ENCODE peak calls at places on chromosomes 12 and 14, in ten cellular contexts. One of them, this sample, is unnamed.

GRCh38 chr12:106114084-106115068 is 24.4 kb downstream of the NUAK1 start:
- DNase-seq in iPS DF 6.9: no peak
- DNase-seq in choroid plexus epithelial cell: no peak
- DNase-seq in PC-3: peak
- DNase-seq in A549: no peak
- DNase-seq in T-helper 9 cell: no peak
- DNase-seq in NCI-H1417: no peak
- DNase-seq in type B pancreatic cell: no peak
- DNase-seq in CD4-positive, CD25-positive, alpha-beta regulatory T cell: no peak
- DNase-seq in AG08395: peak
- DNase-seq in this sample: no peak

GRCh38 chr14:100715803-100716202 is 10.9 kb upstream of the DLK1 start:
- DNase-seq in iPS DF 6.9: no peak
- DNase-seq in choroid plexus epithelial cell: no peak
- DNase-seq in PC-3: peak
- DNase-seq in A549: no peak
- DNase-seq in T-helper 9 cell: no peak
- DNase-seq in NCI-H1417: no peak
- DNase-seq in type B pancreatic cell: no peak
- DNase-seq in CD4-positive, CD25-positive, alpha-beta regulatory T cell: no peak
- DNase-seq in AG08395: no peak
- DNase-seq in this sample: no peak

GRCh38 chr12:2963760-2964292 is 4.6 kb downstream of the TEAD4 start:
- DNase-seq in iPS DF 6.9: no peak
- DNase-seq in choroid plexus epithelial cell: peak
- DNase-seq in PC-3: no peak
- DNase-seq in A549: no peak
- DNase-seq in T-helper 9 cell: no peak
- DNase-seq in NCI-H1417: no peak
- DNase-seq in type B pancreatic cell: no peak
- DNase-seq in CD4-positive, CD25-positive, alpha-beta regulatory T cell: no peak
- DNase-seq in AG08395: no peak
- DNase-seq in this sample: peak

GRCh38 chr14:91509878-91510170 is 286 bp downstream of the PPP4R3A start:
- DNase-seq in iPS DF 6.9: no peak
- DNase-seq in choroid plexus epithelial cell: no peak
- DNase-seq in PC-3: no peak
- DNase-seq in A549: no peak
- DNase-seq in T-helper 9 cell: peak
- DNase-seq in NCI-H1417: no peak
- DNase-seq in type B pancreatic cell: no peak
- DNase-seq in CD4-positive, CD25-positive, alpha-beta regulatory T cell: no peak
- DNase-seq in AG08395: no peak
- DNase-seq in this sample: no peak

GRCh38 chr12:51281202-51281924 is 11.1 kb upstream of the SMAGP start:
- DNase-seq in iPS DF 6.9: no peak
- DNase-seq in choroid plexus epithelial cell: peak
- DNase-seq in PC-3: peak
- DNase-seq in A549: no peak
- DNase-seq in T-helper 9 cell: no peak
- DNase-seq in NCI-H1417: no peak
- DNase-seq in type B pancreatic cell: no peak
- DNase-seq in CD4-positive, CD25-positive, alpha-beta regulatory T cell: no peak
- DNase-seq in AG08395: peak
- DNase-seq in this sample: peak

GRCh38 chr12:47967461-47968430 is 4.3 kb downstream of the TMEM106C start:
- DNase-seq in iPS DF 6.9: no peak
- DNase-seq in choroid plexus epithelial cell: peak
- DNase-seq in PC-3: no peak
- DNase-seq in A549: no peak
- DNase-seq in T-helper 9 cell: no peak
- DNase-seq in NCI-H1417: no peak
- DNase-seq in type B pancreatic cell: no peak
- DNase-seq in CD4-positive, CD25-positive, alpha-beta regulatory T cell: no peak
- DNase-seq in AG08395: peak
- DNase-seq in this sample: no peak

GRCh38 chr12:109723311-109723791 is 9.7 kb downstream of the FAM222A start:
- DNase-seq in iPS DF 6.9: no peak
- DNase-seq in choroid plexus epithelial cell: no peak
- DNase-seq in PC-3: no peak
- DNase-seq in A549: no peak
- DNase-seq in T-helper 9 cell: no peak
- DNase-seq in NCI-H1417: no peak
- DNase-seq in type B pancreatic cell: no peak
- DNase-seq in CD4-positive, CD25-positive, alpha-beta regulatory T cell: no peak
- DNase-seq in AG08395: no peak
- DNase-seq in this sample: peak

GRCh38 chr12:47944685-47945340 is 18.6 kb upstream of the TMEM106C start:
- DNase-seq in iPS DF 6.9: no peak
- DNase-seq in choroid plexus epithelial cell: no peak
- DNase-seq in PC-3: peak
- DNase-seq in A549: no peak
- DNase-seq in T-helper 9 cell: no peak
- DNase-seq in NCI-H1417: no peak
- DNase-seq in type B pancreatic cell: no peak
- DNase-seq in CD4-positive, CD25-positive, alpha-beta regulatory T cell: no peak
- DNase-seq in AG08395: no peak
- DNase-seq in this sample: no peak

GRCh38 chr12:116406529-116406928 is 129.0 kb upstream of the MED13L start:
- DNase-seq in iPS DF 6.9: no peak
- DNase-seq in choroid plexus epithelial cell: peak
- DNase-seq in PC-3: peak
- DNase-seq in A549: peak
- DNase-seq in T-helper 9 cell: no peak
- DNase-seq in NCI-H1417: no peak
- DNase-seq in type B pancreatic cell: no peak
- DNase-seq in CD4-positive, CD25-positive, alpha-beta regulatory T cell: no peak
- DNase-seq in AG08395: peak
- DNase-seq in this sample: no peak

GRCh38 chr12:95088339-95088738 is 14.9 kb upstream of the NR2C1 start:
- DNase-seq in iPS DF 6.9: no peak
- DNase-seq in choroid plexus epithelial cell: no peak
- DNase-seq in PC-3: no peak
- DNase-seq in A549: no peak
- DNase-seq in T-helper 9 cell: no peak
- DNase-seq in NCI-H1417: no peak
- DNase-seq in type B pancreatic cell: no peak
- DNase-seq in CD4-positive, CD25-positive, alpha-beta regulatory T cell: no peak
- DNase-seq in AG08395: no peak
- DNase-seq in this sample: no peak

GRCh38 chr14:104926619-104927431 is 2.1 kb downstream of the PLD4 start:
- DNase-seq in iPS DF 6.9: no peak
- DNase-seq in choroid plexus epithelial cell: no peak
- DNase-seq in PC-3: no peak
- DNase-seq in A549: no peak
- DNase-seq in T-helper 9 cell: no peak
- DNase-seq in NCI-H1417: no peak
- DNase-seq in type B pancreatic cell: no peak
- DNase-seq in CD4-positive, CD25-positive, alpha-beta regulatory T cell: no peak
- DNase-seq in AG08395: no peak
- DNase-seq in this sample: no peak

This sample was measured in astrocyte of the hippocampus.